ENCODE peak calls at places on chromosomes 6 and 20, in five cellular contexts. C is mammary epithelial cell, S is IMR-90, X is stomach, Z is psoas muscle. L is an unnamed sample.

GRCh38 chr6:21998539-21998938 is 298.3 kb downstream of the PRL start:
- DNase-seq in Z (no peak), S (no peak), C (no peak), X (no peak), L (no peak)

GRCh38 chr20:43936371-43936770 is 21.7 kb downstream of the TOX2 start:
- DNase-seq in S (peak; percentile 42), Z (no peak), C (peak; percentile 43), X (no peak), L (no peak)

GRCh38 chr6:166620478-166621113 is 6.5 kb downstream of the RPS6KA2 start:
- DNase-seq in S (no peak), C (no peak), X (no peak), Z (no peak), L (no peak)

GRCh38 chr20:10978713-10979112 is 304.9 kb upstream of the JAG1 start:
- DNase-seq in X (no peak), S (no peak), C (no peak), Z (peak; percentile 17), L (no peak)

GRCh38 chr6:18997375-18997826 is 610.3 kb downstream of the RNF144B start:
- DNase-seq in X (no peak), Z (no peak), S (peak; percentile 41), C (peak; percentile 40), L (no peak)

GRCh38 chr6:148177589-148178233 is 164.9 kb upstream of the SASH1 start:
- DNase-seq in Z (peak; percentile 61), X (peak; percentile 79), C (peak; percentile 35), S (peak; percentile 68), L (no peak)

GRCh38 chr6:90610291-90610670 is 23.4 kb upstream of the MAP3K7 start:
- DNase-seq in S (no peak), Z (no peak), C (no peak), X (no peak), L (no peak)

GRCh38 chr6:166005401-166005845 is 162.2 kb downstream of the TBXT start:
- DNase-seq in Z (peak; percentile 59), S (peak; percentile 62), C (no peak), X (no peak), L (no peak)

GRCh38 chr20:32875673-32876072 is 16.9 kb downstream of the EFCAB8 start:
- DNase-seq in S (no peak), X (no peak), C (no peak), Z (no peak), L (no peak)

GRCh38 chr20:25247100-25247665 is 702 bp upstream of the PYGB start:
- DNase-seq in C (peak; percentile 59), Z (peak; percentile 60), X (peak; percentile 68), S (peak; percentile 60), L (no peak)

GRCh38 chr6:161215876-161216615 is 57.8 kb downstream of the AGPAT4 start:
- DNase-seq in X (no peak), S (peak; percentile 71), C (no peak), Z (no peak), L (no peak)

GRCh38 chr20:45269754-45270270 is 15.4 kb upstream of the SLPI start:
- DNase-seq in Z (no peak), S (no peak), X (no peak), C (no peak), L (no peak)

GRCh38 chr20:60784321-60784720 is 467.7 kb upstream of the CDH4 start:
- DNase-seq in S (no peak), X (no peak), Z (no peak), C (no peak), L (no peak)

GRCh38 chr6:159969204-159969912 is 476 bp downstream of the IGF2R start:
- DNase-seq in S (peak; percentile 17), Z (peak; percentile 57), C (peak; percentile 29), X (peak; percentile 31), L (no peak)

GRCh38 chr6:142885182-142885867 is 59.7 kb downstream of the HIVEP2 start:
- DNase-seq in Z (no peak), C (peak; percentile 99), X (no peak), S (peak; percentile 99), L (peak; percentile 93)

GRCh38 chr20:31678389-31679356 is 41.0 kb downstream of the COX4I2 start:
- DNase-seq in S (no peak), C (peak; percentile 65), Z (no peak), X (peak; percentile 62), L (no peak)

GRCh38 chr6:53651764-53652401 is 13.7 kb downstream of the KLHL31 start:
- DNase-seq in S (peak; percentile 44), X (peak; percentile 85), C (peak; percentile 85), Z (peak; percentile 73), L (no peak)

GRCh38 chr6:42692151-42692911 is 30.1 kb downstream of the PRPH2 start:
- DNase-seq in C (peak; percentile 80), X (no peak), Z (peak; percentile 33), S (peak; percentile 80), L (peak; percentile 20)

GRCh38 chr20:8372819-8373218 is 240.8 kb downstream of the PLCB1 start:
- DNase-seq in Z (no peak), X (no peak), C (no peak), S (no peak), L (no peak)

GRCh38 chr6:34525431-34526175 is 30.5 kb downstream of the SPDEF start:
- DNase-seq in X (no peak), S (no peak), Z (no peak), C (no peak), L (no peak)

GRCh38 chr20:62067547-62068260 is 2.0 kb upstream of the TAF4 start:
- DNase-seq in C (no peak), Z (no peak), S (no peak), X (no peak), L (no peak)

GRCh38 chr20:38270869-38271608 is 10.5 kb upstream of the KIAA1755 start:
- DNase-seq in X (no peak), Z (peak; percentile 60), S (peak; percentile 99), C (peak; percentile 91), L (peak; percentile 79)

GRCh38 chr20:31675828-31676533 is 38.3 kb downstream of the COX4I2 start:
- DNase-seq in Z (no peak), X (no peak), S (peak; percentile 25), C (no peak), L (no peak)

GRCh38 chr6:110760589-110760988 is 54.7 kb downstream of the CDK19 start:
- DNase-seq in S (no peak), X (no peak), C (no peak), Z (no peak), L (no peak)

GRCh38 chr6:89781070-89782034 is 38.2 kb downstream of the MDN1 start:
- DNase-seq in S (no peak), X (no peak), C (no peak), Z (no peak), L (no peak)

GRCh38 chr6:16711551-16712249 is 49.6 kb downstream of the ATXN1 start:
- DNase-seq in X (no peak), S (no peak), C (peak; percentile 79), Z (no peak), L (no peak)

GRCh38 chr6:27020553-27020880 is 227.0 kb upstream of the PRSS16 start:
- DNase-seq in C (no peak), S (no peak), Z (no peak), X (no peak), L (no peak)
- H3K27ac ChIP-seq in C (peak overlapping the region; percentile 81), S (peak overlapping the region; percentile 16), Z (peak overlapping the region; percentile 83), X (peak overlapping the region; percentile 95), L (peak overlapping the region; percentile 95)

DNA sequence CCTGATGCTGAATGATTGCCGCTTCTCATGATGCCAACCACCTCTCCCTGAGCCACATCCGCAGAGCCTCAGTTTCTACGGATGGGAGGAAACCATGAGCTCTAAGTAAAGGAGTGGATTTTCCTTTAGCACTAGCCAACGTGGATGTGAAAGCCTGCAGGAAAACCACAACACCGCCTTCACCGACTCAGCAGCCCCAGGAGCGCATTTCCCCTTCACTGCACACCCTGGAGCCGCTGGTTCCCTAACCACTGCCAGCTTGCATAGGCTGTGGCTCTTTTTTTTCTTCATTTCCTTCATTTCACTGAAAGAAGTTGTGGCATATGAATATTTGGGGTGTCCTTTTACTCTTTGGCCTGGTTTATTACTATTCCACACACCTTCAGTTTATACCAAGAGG is 50.5 kb upstream of the SSTR4 start:
- DNase-seq in Z (no peak), C (no peak), X (no peak), S (no peak), L (no peak)
- H3K27ac ChIP-seq in Z (no peak overlapping the region), C (no peak overlapping the region), X (no peak overlapping the region), S (no peak overlapping the region), L (no peak overlapping the region)

DNA sequence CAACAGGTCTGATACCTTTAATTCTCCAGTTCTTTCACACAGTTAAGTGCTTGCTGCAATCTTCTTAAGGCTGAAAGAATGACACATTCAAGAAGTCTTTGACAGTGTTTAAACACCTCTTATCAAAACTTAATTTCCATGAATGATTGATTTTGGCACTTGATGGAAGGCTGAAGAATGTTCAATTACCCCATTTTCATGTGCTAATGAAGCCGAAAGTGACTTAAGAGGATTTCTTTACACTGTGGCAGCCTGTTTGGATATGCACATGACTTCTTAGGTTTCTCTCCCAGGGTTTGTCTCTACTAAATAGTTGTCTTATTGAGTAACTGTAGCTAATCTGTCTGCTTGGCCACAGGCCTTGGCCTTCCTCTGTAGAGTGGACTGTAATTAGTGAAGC is 81.1 kb upstream of the PRDM1 start:
- DNase-seq in Z (no peak), X (no peak), C (no peak), S (peak; percentile 59), L (no peak)
- H3K27ac ChIP-seq in Z (no peak overlapping the region), X (no peak overlapping the region), C (no peak overlapping the region), S (no peak overlapping the region), L (no peak overlapping the region)

GRCh38 chr6:170008386-170008785 is 257.0 kb downstream of the ERMARD start:
- DNase-seq in S (no peak), C (no peak), Z (no peak), X (no peak), L (no peak)
- H3K27ac ChIP-seq in S (no peak overlapping the region), C (no peak overlapping the region), Z (no peak overlapping the region), X (no peak overlapping the region), L (no peak overlapping the region)

GRCh38 chr20:58010666-58011065 is 217.8 kb downstream of the ANKRD60 start:
- DNase-seq in C (no peak), Z (no peak), S (no peak), X (no peak), L (no peak)
- H3K27ac ChIP-seq in C (no peak overlapping the region), Z (no peak overlapping the region), S (no peak overlapping the region), X (no peak overlapping the region), L (no peak overlapping the region)

DNA sequence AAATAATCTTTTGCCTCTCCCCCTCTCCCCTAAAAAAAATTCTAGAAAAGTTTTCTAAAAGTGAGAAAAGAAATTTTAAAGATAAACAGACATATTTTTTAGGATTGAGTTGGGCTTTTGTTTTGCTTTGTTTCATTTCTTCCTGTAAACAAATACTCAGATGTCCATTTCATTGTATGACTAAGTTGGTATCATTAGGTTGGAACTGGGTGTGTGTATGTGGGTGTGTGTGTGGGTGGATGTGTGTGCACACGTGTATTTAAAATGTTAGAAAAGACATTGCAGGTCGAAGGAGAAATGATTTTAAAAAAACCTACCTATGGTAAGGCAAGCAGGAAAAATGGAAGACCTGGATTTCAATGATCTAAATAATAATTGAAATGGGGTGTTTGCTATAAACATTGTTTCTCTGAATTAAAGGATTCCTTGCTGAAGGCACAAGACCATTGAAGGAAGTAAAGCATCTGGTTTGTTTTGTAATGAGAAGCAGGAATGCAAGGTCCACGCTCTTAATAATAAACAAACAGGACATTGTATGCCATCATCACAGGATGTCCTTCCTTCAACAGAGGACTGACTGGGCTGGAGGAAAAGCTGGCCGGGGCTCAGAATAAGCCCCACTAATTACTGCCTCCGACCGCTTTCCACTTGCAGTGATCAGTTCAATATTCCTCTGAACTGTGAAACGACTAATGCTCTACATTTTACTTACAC is 1.0 kb upstream of the PRDM1 start:
- DNase-seq in X (no peak), Z (no peak), C (peak; percentile 51), S (peak; percentile 68), L (peak; percentile 78)
- H3K27ac ChIP-seq in X (peak overlapping the region; percentile 77), Z (peak overlapping the region; percentile 30), C (peak overlapping the region; percentile 86), S (peak overlapping the region; percentile 85), L (peak overlapping the region; percentile 97)